ENCODE peak calls at places on chromosome 15, in five cellular contexts. N is K562, D is GM12878, W is HepG2, X is H1. C is an unnamed sample.

GRCh38 chr15:60901647-60902046 is 327.5 kb downstream of the RORA start:
- DNase-seq in W (no peak), D (peak), N (no peak), X (no peak), C (no peak)

GRCh38 chr15:92808611-92809063 is 91.5 kb upstream of the CHD2 start:
- DNase-seq in W (no peak), X (no peak), N (no peak), D (no peak), C (no peak)

GRCh38 chr15:60237411-60237810 is 160.4 kb downstream of the ANXA2 start:
- DNase-seq in N (no peak), D (no peak), W (no peak), X (no peak), C (no peak)

GRCh38 chr15:89462198-89462912 is 34.0 kb downstream of the RHCG start:
- DNase-seq in N (peak), D (no peak), X (no peak), W (peak), C (peak)

GRCh38 chr15:93038064-93038705 is 50.8 kb downstream of the RGMA start:
- DNase-seq in X (no peak), W (no peak), D (no peak), N (no peak), C (no peak)

GRCh38 chr15:34855893-34856292 is 60.5 kb upstream of the ACTC1 start:
- DNase-seq in D (no peak), W (no peak), N (no peak), X (no peak), C (no peak)

GRCh38 chr15:66253643-66254363 is at the start of gene MEGF11:
- DNase-seq in W (no peak), N (no peak), D (no peak), X (peak), C (peak)

GRCh38 chr15:56821721-56822425 is 88.6 kb upstream of the ZNF280D start:
- DNase-seq in X (peak), N (peak), D (no peak), W (peak), C (peak)

GRCh38 chr15:59995568-59996349 is 8.4 kb upstream of the FOXB1 start:
- DNase-seq in X (peak), N (no peak), W (no peak), D (no peak), C (no peak)

GRCh38 chr15:90264649-90265048 is 823 bp upstream of the NGRN start:
- DNase-seq in X (no peak), N (no peak), W (peak), D (no peak), C (peak)

GRCh38 chr15:37220949-37221670 is 120.8 kb upstream of the MEIS2 start:
- DNase-seq in N (no peak), D (no peak), W (no peak), X (no peak), C (no peak)

GRCh38 chr15:60635507-60636352 is 156.8 kb upstream of the ICE2 start:
- DNase-seq in D (peak), W (no peak), X (no peak), N (no peak), C (no peak)

GRCh38 chr15:43440721-43441281 is 52.2 kb downstream of the TP53BP1 start:
- DNase-seq in W (peak), D (peak), X (no peak), N (peak), C (peak)

DNA sequence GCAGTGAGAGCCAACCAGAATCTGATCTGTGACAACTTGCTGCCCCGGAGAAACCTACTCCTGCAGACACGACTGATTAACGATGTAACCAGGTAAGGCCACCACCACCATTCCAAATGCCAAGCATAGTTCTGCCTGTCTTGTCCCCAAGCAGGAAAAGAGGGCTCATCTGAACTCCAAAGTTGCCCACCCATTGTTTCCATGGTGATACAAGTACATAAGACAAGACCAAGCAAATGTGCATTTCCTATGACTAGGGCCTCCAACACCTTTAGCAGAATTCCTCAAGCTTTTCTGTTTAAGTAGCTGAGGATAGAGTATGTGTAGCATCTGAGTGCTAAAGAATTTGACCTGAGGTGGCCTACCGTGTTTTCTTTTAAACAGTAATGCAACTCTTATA is 290.7 kb downstream of the RYR3 start:
- DNase-seq in W (no peak), N (no peak), D (no peak), X (no peak), C (no peak)
- TF ChIP-seq KDM1A in W (no peak), N (no peak), D (no peak), X (no peak), C (no peak)

DNA sequence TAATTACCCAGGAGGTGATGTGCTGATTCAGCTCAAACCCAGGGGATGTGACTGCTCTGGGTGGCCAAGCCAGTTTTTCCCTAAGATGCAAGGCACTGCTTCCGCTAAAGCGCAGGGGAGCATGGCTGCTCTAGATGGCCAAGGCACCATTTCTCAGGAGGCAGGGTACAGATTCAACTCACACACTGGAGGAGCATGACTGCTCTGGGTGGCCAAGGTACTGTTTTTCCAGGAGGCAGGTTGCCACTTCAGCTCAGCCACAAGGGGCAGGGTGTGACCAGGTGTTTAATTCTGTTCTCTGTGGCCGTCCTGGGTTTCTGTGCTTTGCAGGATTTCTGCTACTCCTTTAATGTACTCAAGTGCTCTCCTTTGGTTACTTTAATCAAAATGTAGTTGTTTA is 659.3 kb upstream of the ARRDC4 start:
- DNase-seq in X (no peak), D (no peak), W (no peak), N (no peak), C (no peak)
- TF ChIP-seq HDAC2 in X (no peak), D (no peak), W (no peak), N (no peak), C (no peak)

GRCh38 chr15:85725564-85725963 is 69.2 kb downstream of the KLHL25 start:
- DNase-seq in D (no peak), W (no peak), X (no peak), N (no peak), C (no peak)
- TF ChIP-seq KDM1A in D (no peak), W (no peak), X (no peak), N (no peak), C (no peak)

GRCh38 chr15:58246041-58246440 is 107.9 kb downstream of the AQP9 start:
- DNase-seq in W (no peak), X (no peak), N (no peak), D (no peak), C (no peak)

GRCh38 chr15:58252586-58253323 is 114.6 kb downstream of the AQP9 start:
- DNase-seq in W (no peak), X (no peak), N (no peak), D (no peak), C (no peak)

GRCh38 chr15:58247803-58248503 is 109.8 kb downstream of the AQP9 start:
- DNase-seq in N (no peak), X (no peak), D (no peak), W (no peak), C (no peak)

GRCh38 chr15:58248504-58248842 is 110.3 kb downstream of the AQP9 start:
- DNase-seq in X (no peak), W (no peak), N (no peak), D (no peak), C (no peak)

DNA sequence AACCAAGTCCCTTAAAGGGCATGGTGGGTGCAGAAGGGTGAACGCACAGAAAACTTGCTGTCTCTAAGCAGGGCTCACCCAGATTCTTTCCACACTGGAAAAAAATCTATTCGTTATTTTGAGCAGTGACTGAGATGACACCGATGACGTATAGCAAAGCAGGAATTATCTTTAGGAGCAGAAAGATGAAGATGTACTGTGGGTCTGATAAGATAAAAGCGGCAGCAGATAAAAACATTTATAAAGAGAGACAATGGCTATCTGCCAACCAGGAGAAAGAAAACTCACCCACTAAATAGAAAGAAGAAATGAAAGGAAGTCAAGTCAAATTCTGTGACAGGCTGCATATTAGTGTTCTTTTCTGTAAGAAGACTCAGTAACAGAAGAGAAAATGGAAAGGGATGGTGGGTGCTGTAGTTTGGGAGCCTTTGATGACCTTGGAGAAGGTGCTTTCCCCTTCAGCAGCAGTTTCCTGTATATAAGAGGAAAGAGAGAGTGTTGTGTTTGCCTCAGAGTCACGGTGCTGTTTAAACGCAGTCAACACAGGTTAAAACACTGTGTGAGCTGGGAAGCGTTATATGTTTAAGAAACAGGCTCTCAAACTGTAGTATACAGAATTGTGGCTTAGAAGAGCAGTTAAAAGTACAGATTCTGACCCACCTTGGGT is 111.6 kb downstream of the AQP9 start:
- DNase-seq in D (no peak), X (no peak), N (peak), W (no peak), C (no peak)
- TF ChIP-seq HDAC2 in D (no peak), X (no peak), N (no peak), W (no peak), C (no peak)

DNA sequence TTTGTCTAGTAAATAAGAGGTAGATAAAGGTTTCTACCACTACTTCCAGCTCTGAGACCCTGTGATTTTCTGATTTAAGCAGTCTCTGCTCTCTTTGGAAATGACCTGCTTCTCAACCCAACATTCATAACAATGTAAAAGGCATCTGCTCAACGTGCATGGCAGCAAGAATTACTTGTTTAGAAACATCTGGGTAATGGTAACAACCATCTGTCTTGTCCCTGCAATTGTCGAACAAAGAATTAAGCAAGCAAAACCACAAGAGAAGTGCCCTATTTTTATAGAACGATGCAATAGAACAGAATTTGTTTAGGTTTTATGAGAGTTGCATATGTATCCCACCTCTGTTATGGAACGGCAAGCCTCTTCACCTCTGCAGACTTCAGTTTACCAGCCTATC is 7.1 kb upstream of the FSIP1 start:
- DNase-seq in D (no peak), N (no peak), W (no peak), X (no peak), C (no peak)
- TF ChIP-seq KDM1A in D (no peak), N (no peak), W (no peak), X (no peak), C (no peak)

DNA sequence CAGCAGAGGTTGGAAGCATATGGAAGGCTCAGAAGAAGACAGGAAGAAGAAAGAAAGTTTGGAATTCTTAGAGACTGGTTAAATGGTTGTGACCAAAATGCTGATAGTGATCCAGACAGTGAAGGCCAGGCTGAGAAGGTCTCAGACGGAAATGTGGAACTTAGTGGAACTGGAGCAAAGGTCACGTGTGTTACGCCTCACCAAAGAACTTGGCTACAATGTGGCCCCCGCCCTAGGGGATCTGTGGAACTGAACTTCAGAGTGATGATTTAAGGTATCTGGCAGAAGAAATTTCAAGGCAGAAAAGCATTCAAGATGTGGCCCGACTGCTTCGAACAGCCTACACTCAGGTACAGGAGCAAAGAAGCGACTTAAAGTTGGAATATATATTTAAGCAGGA is 83.1 kb downstream of the MYO5A start:
- DNase-seq in N (no peak), W (no peak), D (no peak), X (no peak), C (no peak)
- TF ChIP-seq HDAC2 in N (no peak), W (no peak), D (no peak), X (no peak), C (no peak)

GRCh38 chr15:39596358-39597051 is 15.6 kb downstream of the THBS1 start:
- DNase-seq in W (no peak), D (no peak), X (no peak), N (no peak), C (no peak)
- TF ChIP-seq KDM1A in W (no peak), D (no peak), X (no peak), N (no peak), C (no peak)

GRCh38 chr15:78420766-78421165 is 17.2 kb upstream of the IREB2 start:
- DNase-seq in N (no peak), D (no peak), W (no peak), X (no peak), C (no peak)
- TF ChIP-seq HDAC2 in N (no peak), D (no peak), W (no peak), X (no peak), C (no peak)